ENCODE peak calls at places on chromosomes 13 and 19, in ten cellular contexts. One of them, this sample, is unnamed.
A peak's percentile ranks its signal among the peaks of the same experiment; 100 is the strongest.

GRCh38 chr13:33193428-33193974 is 92.1 kb downstream of the STARD13 start:
- DNase-seq in neural crest cell: no peak
- DNase-seq in fibroblast of pulmonary artery: peak; percentile 55
- DNase-seq in WTC11: no peak
- DNase-seq in body of pancreas: no peak
- DNase-seq in ascending aorta: no peak
- DNase-seq in breast epithelium: no peak
- DNase-seq in GM13977: no peak
- DNase-seq in GM13976: no peak
- DNase-seq in astrocyte of the cerebellum: no peak
- DNase-seq in this sample: no peak

GRCh38 chr13:109145631-109146030 is 516.2 kb downstream of the MYO16 start:
- DNase-seq in neural crest cell: peak; percentile 23
- DNase-seq in fibroblast of pulmonary artery: peak; percentile 85
- DNase-seq in WTC11: no peak
- DNase-seq in body of pancreas: peak; percentile 57
- DNase-seq in ascending aorta: no peak
- DNase-seq in breast epithelium: no peak
- DNase-seq in GM13977: peak; percentile 59
- DNase-seq in GM13976: peak; percentile 61
- DNase-seq in astrocyte of the cerebellum: peak; percentile 70
- DNase-seq in this sample: no peak

GRCh38 chr13:30681489-30682242 is 53.7 kb upstream of the ALOX5AP start:
- DNase-seq in neural crest cell: no peak
- DNase-seq in fibroblast of pulmonary artery: peak; percentile 74
- DNase-seq in WTC11: no peak
- DNase-seq in body of pancreas: no peak
- DNase-seq in ascending aorta: no peak
- DNase-seq in breast epithelium: no peak
- DNase-seq in GM13977: no peak
- DNase-seq in GM13976: no peak
- DNase-seq in astrocyte of the cerebellum: no peak
- DNase-seq in this sample: no peak

GRCh38 chr19:14056069-14056666 is 5.7 kb downstream of the PALM3 start:
- DNase-seq in neural crest cell: no peak
- DNase-seq in fibroblast of pulmonary artery: no peak
- DNase-seq in WTC11: no peak
- DNase-seq in body of pancreas: no peak
- DNase-seq in ascending aorta: no peak
- DNase-seq in breast epithelium: no peak
- DNase-seq in GM13977: no peak
- DNase-seq in GM13976: no peak
- DNase-seq in astrocyte of the cerebellum: no peak
- DNase-seq in this sample: no peak

GRCh38 chr13:48244159-48244558 is 11.2 kb downstream of the ITM2B start:
- DNase-seq in neural crest cell: no peak
- DNase-seq in fibroblast of pulmonary artery: no peak
- DNase-seq in WTC11: no peak
- DNase-seq in body of pancreas: no peak
- DNase-seq in ascending aorta: no peak
- DNase-seq in breast epithelium: no peak
- DNase-seq in GM13977: no peak
- DNase-seq in GM13976: no peak
- DNase-seq in astrocyte of the cerebellum: no peak
- DNase-seq in this sample: no peak

GRCh38 chr13:109764474-109765292 is 21.7 kb downstream of the IRS2 start:
- DNase-seq in neural crest cell: no peak
- DNase-seq in fibroblast of pulmonary artery: no peak
- DNase-seq in WTC11: no peak
- DNase-seq in body of pancreas: no peak
- DNase-seq in ascending aorta: no peak
- DNase-seq in breast epithelium: no peak
- DNase-seq in GM13977: no peak
- DNase-seq in GM13976: no peak
- DNase-seq in astrocyte of the cerebellum: no peak
- DNase-seq in this sample: no peak

GRCh38 chr13:35984776-35985453 is 146.3 kb downstream of the DCLK1 start:
- DNase-seq in neural crest cell: peak; percentile 26
- DNase-seq in fibroblast of pulmonary artery: no peak
- DNase-seq in WTC11: peak; percentile 39
- DNase-seq in body of pancreas: no peak
- DNase-seq in ascending aorta: no peak
- DNase-seq in breast epithelium: no peak
- DNase-seq in GM13977: no peak
- DNase-seq in GM13976: no peak
- DNase-seq in astrocyte of the cerebellum: no peak
- DNase-seq in this sample: no peak

GRCh38 chr13:33348366-33348765 is 62.8 kb upstream of the STARD13 start:
- DNase-seq in neural crest cell: no peak
- DNase-seq in fibroblast of pulmonary artery: peak; percentile 42
- DNase-seq in WTC11: no peak
- DNase-seq in body of pancreas: no peak
- DNase-seq in ascending aorta: no peak
- DNase-seq in breast epithelium: no peak
- DNase-seq in GM13977: no peak
- DNase-seq in GM13976: no peak
- DNase-seq in astrocyte of the cerebellum: peak; percentile 57
- DNase-seq in this sample: no peak

GRCh38 chr19:1063909-1064660 is 2.9 kb upstream of the ARHGAP45 start:
- DNase-seq in neural crest cell: no peak
- DNase-seq in fibroblast of pulmonary artery: no peak
- DNase-seq in WTC11: peak; percentile 74
- DNase-seq in body of pancreas: no peak
- DNase-seq in ascending aorta: no peak
- DNase-seq in breast epithelium: no peak
- DNase-seq in GM13977: no peak
- DNase-seq in GM13976: no peak
- DNase-seq in astrocyte of the cerebellum: no peak
- DNase-seq in this sample: no peak

DNA sequence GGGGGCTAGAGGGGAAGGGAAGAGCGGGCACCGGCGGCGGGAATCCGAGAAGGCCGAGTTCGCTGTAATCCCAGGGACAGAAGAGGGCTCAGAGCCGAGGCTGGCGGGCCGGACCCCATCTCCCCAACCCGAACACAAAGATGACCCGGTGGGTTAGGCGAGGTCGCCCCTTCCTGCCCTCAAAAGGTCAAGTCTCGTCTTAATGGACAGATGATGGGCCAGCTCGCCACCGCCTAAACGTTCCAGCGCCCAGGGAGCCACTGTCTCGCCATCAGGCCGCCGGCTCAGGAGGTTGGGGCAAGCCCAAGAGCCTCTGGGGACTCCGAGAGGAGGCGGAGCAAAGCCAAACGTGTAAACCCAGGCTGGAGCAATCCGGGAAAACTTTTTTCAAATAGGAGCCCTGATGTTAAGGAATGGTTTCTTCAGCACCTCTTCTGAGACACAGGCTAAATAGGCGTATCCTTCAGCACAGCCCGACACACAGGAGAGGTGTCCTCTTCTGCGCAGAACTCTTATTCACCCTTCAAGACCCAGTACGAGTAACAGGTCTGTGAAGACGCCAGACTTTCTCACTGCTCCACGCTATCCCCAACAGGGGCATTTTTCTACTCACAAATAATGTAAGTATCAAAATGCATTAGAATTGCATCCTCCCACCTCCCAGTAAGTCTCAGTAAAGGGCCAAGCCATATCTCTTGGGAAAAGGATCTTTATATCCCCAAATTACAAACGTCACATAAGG is 6.3 kb upstream of the POU4F1 start:
- DNase-seq in neural crest cell: no peak
- DNase-seq in fibroblast of pulmonary artery: no peak
- DNase-seq in WTC11: peak; percentile 53
- DNase-seq in body of pancreas: no peak
- DNase-seq in ascending aorta: no peak
- DNase-seq in breast epithelium: no peak
- DNase-seq in GM13977: no peak
- DNase-seq in GM13976: no peak
- DNase-seq in astrocyte of the cerebellum: no peak
- DNase-seq in this sample: no peak
- TF ChIP-seq CTCF in neural crest cell: no peak
- TF ChIP-seq CTCF in fibroblast of pulmonary artery: no peak
- TF ChIP-seq CTCF in WTC11: no peak
- TF ChIP-seq CTCF in body of pancreas: no peak
- TF ChIP-seq CTCF in ascending aorta: no peak
- TF ChIP-seq CTCF in breast epithelium: no peak
- TF ChIP-seq CTCF in GM13977: no peak
- TF ChIP-seq CTCF in GM13976: no peak
- TF ChIP-seq CTCF in astrocyte of the cerebellum: no peak
- TF ChIP-seq CTCF in this sample: no peak

DNA sequence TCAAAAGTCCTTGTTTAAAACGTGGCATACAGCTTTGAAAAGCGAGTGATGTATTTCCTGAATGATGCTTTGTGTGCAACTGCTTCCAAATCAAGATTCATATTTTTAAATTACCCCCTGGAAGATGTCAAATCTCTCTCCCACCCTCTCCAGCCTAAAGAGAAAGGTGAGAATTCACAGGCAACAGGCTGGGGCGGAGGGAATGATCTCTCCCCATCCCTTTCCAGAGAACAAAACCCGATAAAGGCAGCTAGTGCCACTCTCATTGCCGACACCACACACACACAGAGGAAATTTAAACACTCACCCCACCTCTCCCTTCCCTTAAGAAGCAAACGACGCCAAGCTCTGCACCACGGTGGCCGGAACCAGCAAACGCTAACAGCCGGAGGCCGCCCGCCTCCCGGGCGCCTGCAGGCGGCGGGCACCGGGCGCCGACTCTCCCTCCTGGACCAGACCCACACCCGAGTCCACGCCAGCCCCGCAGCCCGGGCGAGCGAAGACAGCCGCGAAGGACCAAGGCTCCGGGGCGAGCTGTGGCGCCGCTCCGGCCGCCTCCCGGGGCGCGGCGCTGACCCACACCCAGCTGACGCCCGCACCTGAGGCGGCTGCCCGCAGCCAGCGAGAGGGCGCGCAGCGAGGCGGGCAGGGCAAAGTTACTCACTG is 485 bp downstream of the LNX2 start:
- DNase-seq in neural crest cell: peak; percentile 23
- DNase-seq in fibroblast of pulmonary artery: peak; percentile 39
- DNase-seq in WTC11: no peak
- DNase-seq in body of pancreas: no peak
- DNase-seq in ascending aorta: no peak
- DNase-seq in breast epithelium: peak; percentile 22
- DNase-seq in GM13977: peak; percentile 68
- DNase-seq in GM13976: peak; percentile 62
- DNase-seq in astrocyte of the cerebellum: no peak
- DNase-seq in this sample: no peak
- TF ChIP-seq CTCF in neural crest cell: peak; percentile 54
- TF ChIP-seq CTCF in fibroblast of pulmonary artery: peak; percentile 16
- TF ChIP-seq CTCF in WTC11: no peak
- TF ChIP-seq CTCF in body of pancreas: peak; percentile 17
- TF ChIP-seq CTCF in ascending aorta: peak; percentile 25
- TF ChIP-seq CTCF in breast epithelium: peak; percentile 31
- TF ChIP-seq CTCF in GM13977: peak; percentile 9
- TF ChIP-seq CTCF in GM13976: peak; percentile 9
- TF ChIP-seq CTCF in astrocyte of the cerebellum: peak; percentile 20
- TF ChIP-seq CTCF in this sample: no peak

DNA sequence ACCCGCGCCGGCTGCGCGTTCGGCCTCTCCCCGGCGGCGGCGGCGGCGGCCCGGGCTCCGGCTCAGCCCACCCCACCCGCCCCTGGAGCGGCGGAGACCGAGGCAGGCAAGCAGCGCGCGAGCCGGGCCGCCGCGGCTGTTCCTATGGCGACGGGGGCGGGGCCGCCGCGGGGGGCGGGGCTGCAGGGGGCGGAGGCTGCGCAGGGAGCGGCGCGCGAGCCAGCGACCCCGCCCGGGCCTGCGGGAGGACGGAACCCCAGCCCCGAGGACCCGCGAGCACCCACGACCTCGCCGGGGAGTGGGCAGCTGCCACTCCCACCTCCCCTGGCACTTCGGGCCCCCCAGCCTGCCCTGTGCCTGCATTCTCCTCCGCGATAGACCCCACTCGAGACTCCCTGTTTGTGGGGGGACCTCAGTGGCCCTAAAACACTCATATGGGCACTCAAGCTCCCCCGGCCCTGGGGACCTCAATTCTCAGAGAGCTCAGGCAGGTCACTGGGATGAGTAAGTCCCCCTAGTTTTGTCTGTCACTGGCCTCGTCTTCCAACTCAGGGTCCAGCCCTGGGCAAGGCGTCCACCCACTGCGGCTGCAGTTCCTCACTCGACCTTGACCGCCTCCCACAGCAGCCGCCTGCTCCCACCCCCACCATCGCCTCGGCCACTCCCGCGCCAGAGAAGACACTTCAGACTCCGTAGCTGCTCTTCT is at the start of gene CTXN1:
- DNase-seq in neural crest cell: peak; percentile 78
- DNase-seq in fibroblast of pulmonary artery: peak; percentile 51
- DNase-seq in WTC11: peak; percentile 80
- DNase-seq in body of pancreas: peak; percentile 59
- DNase-seq in ascending aorta: no peak
- DNase-seq in breast epithelium: no peak
- DNase-seq in GM13977: peak; percentile 97
- DNase-seq in GM13976: peak; percentile 94
- DNase-seq in astrocyte of the cerebellum: no peak
- DNase-seq in this sample: peak; percentile 89
- TF ChIP-seq CTCF in neural crest cell: peak; percentile 42
- TF ChIP-seq CTCF in fibroblast of pulmonary artery: no peak
- TF ChIP-seq CTCF in WTC11: no peak
- TF ChIP-seq CTCF in body of pancreas: no peak
- TF ChIP-seq CTCF in ascending aorta: no peak
- TF ChIP-seq CTCF in breast epithelium: no peak
- TF ChIP-seq CTCF in GM13977: no peak
- TF ChIP-seq CTCF in GM13976: no peak
- TF ChIP-seq CTCF in astrocyte of the cerebellum: no peak
- TF ChIP-seq CTCF in this sample: no peak

GRCh38 chr19:43594710-43595604 is 977 bp downstream of the IRGQ start:
- DNase-seq in neural crest cell: peak; percentile 56
- DNase-seq in fibroblast of pulmonary artery: peak; percentile 76
- DNase-seq in WTC11: peak; percentile 81
- DNase-seq in body of pancreas: peak; percentile 59
- DNase-seq in ascending aorta: no peak
- DNase-seq in breast epithelium: no peak
- DNase-seq in GM13977: peak; percentile 75
- DNase-seq in GM13976: peak; percentile 77
- DNase-seq in astrocyte of the cerebellum: peak; percentile 24
- DNase-seq in this sample: peak; percentile 44

GRCh38 chr19:43594081-43594697 is 1.7 kb downstream of the IRGQ start:
- DNase-seq in neural crest cell: no peak
- DNase-seq in fibroblast of pulmonary artery: no peak
- DNase-seq in WTC11: no peak
- DNase-seq in body of pancreas: no peak
- DNase-seq in ascending aorta: no peak
- DNase-seq in breast epithelium: no peak
- DNase-seq in GM13977: no peak
- DNase-seq in GM13976: no peak
- DNase-seq in astrocyte of the cerebellum: no peak
- DNase-seq in this sample: no peak

GRCh38 chr19:43595999-43596841 is at the start of the genes IRGQ and ZNF576:
- DNase-seq in neural crest cell: peak; percentile 100
- DNase-seq in fibroblast of pulmonary artery: peak; percentile 100
- DNase-seq in WTC11: peak; percentile 100
- DNase-seq in body of pancreas: peak; percentile 100
- DNase-seq in ascending aorta: peak; percentile 99
- DNase-seq in breast epithelium: peak; percentile 100
- DNase-seq in GM13977: peak; percentile 99
- DNase-seq in GM13976: peak; percentile 99
- DNase-seq in astrocyte of the cerebellum: peak; percentile 98
- DNase-seq in this sample: peak; percentile 100

GRCh38 chr19:43596842-43597461 is 557 bp downstream of the ZNF576 start:
- DNase-seq in neural crest cell: no peak
- DNase-seq in fibroblast of pulmonary artery: no peak
- DNase-seq in WTC11: no peak
- DNase-seq in body of pancreas: no peak
- DNase-seq in ascending aorta: no peak
- DNase-seq in breast epithelium: no peak
- DNase-seq in GM13977: no peak
- DNase-seq in GM13976: no peak
- DNase-seq in astrocyte of the cerebellum: no peak
- DNase-seq in this sample: no peak

GRCh38 chr19:43595605-43595998 is 332 bp downstream of the IRGQ start:
- DNase-seq in neural crest cell: no peak
- DNase-seq in fibroblast of pulmonary artery: no peak
- DNase-seq in WTC11: no peak
- DNase-seq in body of pancreas: no peak
- DNase-seq in ascending aorta: no peak
- DNase-seq in breast epithelium: peak; percentile 37
- DNase-seq in GM13977: no peak
- DNase-seq in GM13976: no peak
- DNase-seq in astrocyte of the cerebellum: no peak
- DNase-seq in this sample: no peak
- TF ChIP-seq CTCF in neural crest cell: no peak
- TF ChIP-seq CTCF in fibroblast of pulmonary artery: no peak
- TF ChIP-seq CTCF in WTC11: no peak
- TF ChIP-seq CTCF in body of pancreas: no peak
- TF ChIP-seq CTCF in ascending aorta: no peak
- TF ChIP-seq CTCF in breast epithelium: no peak
- TF ChIP-seq CTCF in GM13977: no peak
- TF ChIP-seq CTCF in GM13976: no peak
- TF ChIP-seq CTCF in astrocyte of the cerebellum: no peak
- TF ChIP-seq CTCF in this sample: no peak

This sample was measured in mesothelial cell of epicardium.